ENCODE peak calls at places on chromosomes 4 and X, in seven cellular contexts. P is brain microvascular endothelial cell, Z is H9, L is nephron progenitor cell, A is endodermal cell, U is PC-3, J is upper lobe of left lung. F is an unnamed sample.

GRCh38 chr4:122603156-122603574 is 17.7 kb downstream of the IL21 start:
- DNase-seq in P (no peak), Z (no peak), L (no peak), A (no peak), U (no peak), J (no peak), F (no peak)

GRCh38 chrX:150525061-150525919 is 43.1 kb upstream of the MTM1 start:
- DNase-seq in P (no peak), Z (no peak), L (no peak), A (no peak), U (no peak), J (no peak), F (no peak)

GRCh38 chrX:24080670-24081069 is 25.9 kb downstream of the EIF2S3 start:
- DNase-seq in P (no peak), Z (no peak), L (no peak), A (no peak), U (no peak), J (no peak), F (no peak)

GRCh38 chr4:21769404-21770147 is 179.0 kb downstream of the KCNIP4 start:
- DNase-seq in P (peak; percentile 72), Z (no peak), L (no peak), A (no peak), U (peak; percentile 79), J (no peak), F (no peak)

GRCh38 chrX:131778269-131779218 is 234.7 kb downstream of the OR13H1 start:
- DNase-seq in P (peak; percentile 63), Z (no peak), L (no peak), A (no peak), U (peak; percentile 25), J (peak; percentile 22), F (no peak)

GRCh38 chr4:7938513-7939376 is 916 bp downstream of the AFAP1 start:
- DNase-seq in P (no peak), Z (no peak), L (peak; percentile 54), A (peak; percentile 72), U (no peak), J (peak; percentile 89), F (no peak)

GRCh38 chrX:150408007-150408406 is 44.9 kb downstream of the MAMLD1 start:
- DNase-seq in P (no peak), Z (no peak), L (no peak), A (no peak), U (no peak), J (no peak), F (no peak)

GRCh38 chr4:184814686-184815045 is 11.1 kb downstream of the ACSL1 start:
- DNase-seq in P (no peak), Z (no peak), L (no peak), A (no peak), U (no peak), J (no peak), F (no peak)

GRCh38 chr4:166460769-166461550 is 587.9 kb downstream of the TLL1 start:
- DNase-seq in P (peak; percentile 7), Z (no peak), L (no peak), A (no peak), U (peak; percentile 68), J (no peak), F (no peak)

GRCh38 chr4:146661368-146661767 is 22.7 kb downstream of the POU4F2 start:
- DNase-seq in P (no peak), Z (no peak), L (no peak), A (no peak), U (no peak), J (no peak), F (no peak)

GRCh38 chrX:66005832-66006449 is 33.9 kb downstream of the VSIG4 start:
- DNase-seq in P (no peak), Z (no peak), L (no peak), A (no peak), U (no peak), J (no peak), F (no peak)

GRCh38 chr4:184355111-184355604 is 119.2 kb downstream of the IRF2 start:
- DNase-seq in P (peak; percentile 87), Z (peak; percentile 19), L (no peak), A (peak; percentile 38), U (peak; percentile 89), J (no peak), F (no peak)

GRCh38 chr4:183722738-183723560 is 63.9 kb downstream of the TRAPPC11 start:
- DNase-seq in P (peak; percentile 17), Z (peak; percentile 85), L (peak; percentile 76), A (peak; percentile 90), U (peak; percentile 75), J (peak; percentile 95), F (peak; percentile 77)

GRCh38 chr4:4866124-4866832 is 6.8 kb downstream of the MSX1 start:
- DNase-seq in P (no peak), Z (no peak), L (peak; percentile 54), A (peak; percentile 77), U (no peak), J (no peak), F (peak; percentile 74)

GRCh38 chr4:4868506-4869379 is 9.3 kb downstream of the MSX1 start:
- DNase-seq in P (no peak), Z (no peak), L (no peak), A (peak; percentile 56), U (no peak), J (no peak), F (no peak)

GRCh38 chr4:4867745-4868505 is 8.5 kb downstream of the MSX1 start:
- DNase-seq in P (no peak), Z (no peak), L (no peak), A (peak; percentile 46), U (no peak), J (no peak), F (no peak)

GRCh38 chr4:4865705-4866123 is 6.2 kb downstream of the MSX1 start:
- DNase-seq in P (no peak), Z (no peak), L (no peak), A (no peak), U (no peak), J (no peak), F (no peak)

GRCh38 chr4:4866833-4867744 is 7.6 kb downstream of the MSX1 start:
- DNase-seq in P (no peak), Z (peak; percentile 79), L (peak; percentile 91), A (peak; percentile 92), U (no peak), J (peak; percentile 83), F (peak; percentile 79)
- TF ChIP-seq CTCF in P (peak; percentile 13), Z (peak; percentile 56), L (peak; percentile 47), A (peak; percentile 72), U (peak; percentile 14), J (no peak), F (peak; percentile 66)

GRCh38 chr4:111631157-111631999 is 513.9 kb upstream of the FAM241A start:
- DNase-seq in P (no peak), Z (no peak), L (no peak), A (no peak), U (peak; percentile 36), J (no peak), F (no peak)

GRCh38 chr4:111632752-111633151 is 512.5 kb upstream of the FAM241A start:
- DNase-seq in P (no peak), Z (no peak), L (no peak), A (no peak), U (peak; percentile 16), J (no peak), F (no peak)

GRCh38 chr4:111633663-111634266 is 511.5 kb upstream of the FAM241A start:
- DNase-seq in P (no peak), Z (no peak), L (no peak), A (no peak), U (no peak), J (no peak), F (no peak)

GRCh38 chr4:111628437-111628836 is 516.8 kb upstream of the FAM241A start:
- DNase-seq in P (no peak), Z (no peak), L (no peak), A (peak; percentile 48), U (no peak), J (no peak), F (no peak)

GRCh38 chr4:111630705-111631104 is 514.5 kb upstream of the FAM241A start:
- DNase-seq in P (no peak), Z (no peak), L (no peak), A (no peak), U (peak; percentile 45), J (no peak), F (no peak)
- TF ChIP-seq CTCF in P (peak; percentile 32), Z (peak; percentile 63), L (peak; percentile 44), A (peak; percentile 70), U (peak; percentile 68), J (no peak), F (peak; percentile 74)

DNA sequence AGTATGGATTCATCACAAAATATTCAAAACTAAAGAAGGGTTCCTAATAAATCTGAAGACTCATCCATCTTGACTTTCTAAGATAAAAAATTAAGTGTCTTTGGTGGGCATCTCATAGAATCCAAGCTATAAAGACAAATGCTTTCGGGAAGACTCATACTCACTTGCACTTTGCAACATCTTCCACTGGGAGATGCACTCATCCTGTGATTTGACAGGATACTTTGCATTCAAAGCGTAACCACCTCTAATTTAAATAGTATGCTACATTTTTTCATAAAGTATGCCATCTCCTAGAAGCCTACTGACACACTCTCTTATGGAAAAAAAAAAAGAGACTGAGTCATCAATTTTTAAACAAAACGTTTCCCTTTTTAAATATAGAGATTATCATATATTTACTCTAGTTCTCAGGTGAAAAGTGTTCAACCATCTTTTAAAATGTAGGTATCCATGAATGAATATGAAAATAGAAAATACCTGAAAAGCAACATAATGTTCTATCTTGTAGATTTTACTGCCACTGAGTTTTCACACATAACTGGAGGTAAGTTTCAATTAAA is 119.6 kb downstream of the KLHL13 start:
- DNase-seq in P (no peak), Z (no peak), L (no peak), A (no peak), U (peak; percentile 65), J (no peak), F (no peak)
- TF ChIP-seq CTCF in P (peak; percentile 40), Z (peak; percentile 57), L (no peak), A (peak; percentile 62), U (peak; percentile 80), J (no peak), F (peak; percentile 46)

GRCh38 chrX:114580336-114580735 is 3.5 kb upstream of the HTR2C start:
- DNase-seq in P (no peak), Z (no peak), L (no peak), A (no peak), U (peak; percentile 12), J (no peak), F (no peak)
- TF ChIP-seq CTCF in P (no peak), Z (peak; percentile 73), L (peak; percentile 22), A (peak; percentile 88), U (peak; percentile 51), J (no peak), F (peak; percentile 59)

GRCh38 chr4:127124919-127125318 is 507.8 kb upstream of the INTU start:
- DNase-seq in P (no peak), Z (no peak), L (no peak), A (no peak), U (peak; percentile 6), J (no peak), F (no peak)
- TF ChIP-seq CTCF in P (peak; percentile 41), Z (peak; percentile 53), L (no peak), A (peak; percentile 51), U (no peak), J (no peak), F (peak; percentile 30)

GRCh38 chr4:136985683-136986082 is 546.6 kb downstream of the PCDH18 start:
- DNase-seq in P (no peak), Z (no peak), L (no peak), A (no peak), U (no peak), J (no peak), F (no peak)
- TF ChIP-seq CTCF in P (no peak), Z (no peak), L (no peak), A (no peak), U (no peak), J (no peak), F (no peak)

GRCh38 chr4:181143241-181143854 is 1099.9 kb upstream of the TENM3 start:
- DNase-seq in P (peak; percentile 78), Z (peak; percentile 65), L (peak; percentile 86), A (peak; percentile 87), U (peak; percentile 72), J (no peak), F (peak; percentile 78)
- TF ChIP-seq CTCF in P (peak; percentile 87), Z (peak; percentile 94), L (peak; percentile 95), A (peak; percentile 96), U (peak; percentile 86), J (peak; percentile 56), F (peak; percentile 97)

GRCh38 chr4:123638834-123639233 is 242.2 kb downstream of the SPRY1 start:
- DNase-seq in P (no peak), Z (no peak), L (no peak), A (no peak), U (no peak), J (no peak), F (no peak)
- TF ChIP-seq CTCF in P (no peak), Z (no peak), L (no peak), A (no peak), U (no peak), J (no peak), F (no peak)

F was measured in type B pancreatic cell.